ENCODE peak calls at places on chromosomes 16 and 17, in nine cellular contexts. D is BE2C, X is HFFc6, P is heart left ventricle, V is dorsolateral prefrontal cortex, H is cardiac fibroblast, S is endothelial cell, U is kidney epithelial cell, A is RWPE1. Y is an unnamed sample.

GRCh38 chr17:82236142-82236971 is 7.5 kb downstream of the SLC16A3 start:
- DNase-seq in D (peak), X (no peak), P (peak), V (peak), H (peak), S (peak), U (no peak), A (no peak), Y (peak)

GRCh38 chr17:37676115-37676925 is 33.1 kb upstream of the DDX52 start:
- DNase-seq in D (no peak), X (no peak), P (no peak), V (no peak), H (peak), S (no peak), U (peak), A (no peak), Y (peak)

GRCh38 chr17:12256380-12256995 is 235.8 kb downstream of the MAP2K4 start:
- DNase-seq in D (peak), X (peak), P (peak), V (peak), H (peak), S (peak), U (peak), A (peak), Y (peak)

GRCh38 chr17:12928736-12929135 is 89.1 kb downstream of the ELAC2 start:
- DNase-seq in D (no peak), X (no peak), P (no peak), V (no peak), H (no peak), S (no peak), U (peak), A (no peak), Y (no peak)

GRCh38 chr17:75720656-75721462 is at the start of gene ITGB4:
- DNase-seq in D (no peak), X (no peak), P (peak), V (peak), H (no peak), S (peak), U (no peak), A (peak), Y (peak)

GRCh38 chr17:27082775-27083154 is 211.1 kb upstream of the WSB1 start:
- DNase-seq in D (no peak), X (no peak), P (no peak), V (no peak), H (no peak), S (no peak), U (no peak), A (no peak), Y (no peak)

GRCh38 chr16:90019543-90020259 is 445 bp upstream of the DBNDD1 start:
- DNase-seq in D (peak), X (peak), P (no peak), V (no peak), H (peak), S (peak), U (no peak), A (no peak), Y (peak)

GRCh38 chr17:82977586-82977985 is 101.8 kb upstream of the METRNL start:
- DNase-seq in D (no peak), X (no peak), P (no peak), V (no peak), H (no peak), S (no peak), U (no peak), A (no peak), Y (no peak)

GRCh38 chr16:4846503-4846900 is 586 bp downstream of the GLYR1 start:
- DNase-seq in D (peak), X (peak), P (peak), V (peak), H (peak), S (peak), U (no peak), A (peak), Y (peak)

GRCh38 chr16:14193316-14193871 is 122.3 kb downstream of the MRTFB start:
- DNase-seq in D (no peak), X (no peak), P (no peak), V (no peak), H (no peak), S (no peak), U (no peak), A (no peak), Y (no peak)

GRCh38 chr16:75319513-75320401 is 68.3 kb upstream of the BCAR1 start:
- DNase-seq in D (no peak), X (peak), P (no peak), V (no peak), H (peak), S (no peak), U (peak), A (no peak), Y (no peak)

GRCh38 chr17:74619077-74619673 is 4.4 kb downstream of the CD300E start:
- DNase-seq in D (no peak), X (no peak), P (no peak), V (no peak), H (peak), S (no peak), U (no peak), A (no peak), Y (no peak)

GRCh38 chr16:89453662-89454321 is 36.6 kb downstream of the ANKRD11 start:
- DNase-seq in D (no peak), X (no peak), P (peak), V (no peak), H (peak), S (peak), U (no peak), A (no peak), Y (no peak)

GRCh38 chr17:77924757-77925336 is 33.7 kb upstream of the TNRC6C start:
- DNase-seq in D (no peak), X (no peak), P (peak), V (peak), H (peak), S (no peak), U (no peak), A (no peak), Y (peak)

GRCh38 chr17:18230288-18231141 is 5.1 kb downstream of the LLGL1 start:
- DNase-seq in D (no peak), X (no peak), P (no peak), V (peak), H (no peak), S (no peak), U (no peak), A (no peak), Y (no peak)

GRCh38 chr16:79509221-79509631 is 91.3 kb downstream of the MAF start:
- DNase-seq in D (no peak), X (no peak), P (peak), V (peak), H (no peak), S (peak), U (no peak), A (no peak), Y (no peak)

DNA sequence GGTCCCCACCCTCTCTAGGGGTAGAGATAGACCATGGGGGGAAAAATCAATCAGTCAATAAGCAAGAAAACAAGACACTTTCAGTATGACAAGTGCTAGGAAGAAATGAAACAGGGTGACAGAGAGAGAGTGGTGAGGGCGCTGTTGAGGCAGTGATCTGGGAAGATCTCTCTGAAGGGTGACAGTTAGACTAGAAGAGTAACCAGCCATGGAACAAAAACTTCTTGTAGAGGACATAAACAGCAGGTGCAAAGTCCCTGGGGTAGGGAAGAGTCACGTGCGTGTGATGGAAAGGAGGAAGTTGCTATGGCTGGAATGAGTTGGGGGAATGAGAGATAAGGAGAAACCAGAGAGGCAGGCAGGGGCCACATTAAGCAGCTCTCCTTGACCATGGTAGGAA is 16.8 kb upstream of the EMP2 start:
- DNase-seq in D (no peak), X (no peak), P (no peak), V (no peak), H (no peak), S (no peak), U (no peak), A (no peak), Y (no peak)
- TF ChIP-seq CTCF in D (no peak), X (no peak), P (no peak), V (no peak), H (no peak), S (no peak), U (no peak), A (no peak), Y (no peak)

DNA sequence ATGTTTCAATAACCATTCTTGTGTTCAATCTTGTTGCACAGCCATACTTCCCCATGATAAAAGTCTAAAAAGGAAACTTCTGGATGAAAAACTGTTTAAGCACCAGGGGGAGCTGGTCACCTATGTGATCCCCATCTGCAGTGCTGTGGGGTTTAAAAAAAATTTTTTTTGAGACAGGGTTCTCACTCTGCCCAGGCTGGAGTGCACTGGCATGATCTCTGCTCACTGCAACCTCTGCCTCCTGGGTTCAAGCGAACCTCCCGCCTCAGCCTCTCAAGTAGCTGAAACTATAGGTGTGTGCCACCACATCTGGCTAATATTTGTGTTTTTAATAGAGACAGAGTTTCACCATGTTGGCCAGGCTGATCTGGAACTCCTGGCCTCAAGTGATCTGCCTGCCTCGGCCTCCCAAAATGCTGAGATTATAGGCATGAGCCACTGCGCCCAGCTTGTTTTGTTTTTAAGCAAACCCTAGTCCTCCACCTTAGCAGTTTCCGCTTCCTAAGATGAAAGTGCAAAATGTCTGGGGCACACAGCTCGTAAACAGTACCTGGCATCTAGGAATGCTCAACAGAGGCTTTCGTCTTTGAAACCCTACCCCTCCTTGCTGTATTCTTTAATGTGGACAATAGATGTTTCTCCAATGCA is 25.4 kb downstream of the DNAJA2 start:
- DNase-seq in D (peak), X (peak), P (no peak), V (no peak), H (peak), S (peak), U (no peak), A (peak), Y (peak)
- TF ChIP-seq CTCF in D (peak), X (peak), P (peak), V (peak), H (peak), S (peak), U (peak), A (peak), Y (peak)

GRCh38 chr16:58518083-58518979 is 3.0 kb downstream of the SETD6 start:
- DNase-seq in D (no peak), X (no peak), P (no peak), V (no peak), H (no peak), S (no peak), U (no peak), A (no peak), Y (no peak)

GRCh38 chr16:58516768-58517107 is 1.4 kb downstream of the SETD6 start:
- DNase-seq in D (no peak), X (no peak), P (no peak), V (no peak), H (no peak), S (no peak), U (no peak), A (no peak), Y (no peak)

GRCh38 chr16:58515125-58515870 is at the start of gene SETD6:
- DNase-seq in D (peak), X (peak), P (peak), V (peak), H (peak), S (peak), U (peak), A (peak), Y (peak)

GRCh38 chr16:58513874-58514273 is 1.4 kb upstream of the SETD6 start:
- DNase-seq in D (no peak), X (peak), P (no peak), V (no peak), H (no peak), S (no peak), U (no peak), A (no peak), Y (no peak)

GRCh38 chr16:58515871-58516767 is 802 bp downstream of the SETD6 start:
- DNase-seq in D (peak), X (no peak), P (no peak), V (no peak), H (peak), S (no peak), U (no peak), A (peak), Y (peak)
- TF ChIP-seq CTCF in D (no peak), X (no peak), P (no peak), V (no peak), H (no peak), S (no peak), U (no peak), A (no peak), Y (no peak)

GRCh38 chr16:53740933-53741531 is 37.1 kb downstream of the FTO start:
- DNase-seq in D (no peak), X (no peak), P (no peak), V (no peak), H (no peak), S (no peak), U (no peak), A (no peak), Y (no peak)

GRCh38 chr16:53744449-53744848 is 40.5 kb downstream of the FTO start:
- DNase-seq in D (no peak), X (no peak), P (no peak), V (no peak), H (no peak), S (no peak), U (no peak), A (no peak), Y (no peak)

GRCh38 chr16:53745126-53745525 is 41.2 kb downstream of the FTO start:
- DNase-seq in D (no peak), X (peak), P (no peak), V (no peak), H (peak), S (no peak), U (no peak), A (peak), Y (no peak)

GRCh38 chr16:53741546-53741945 is 37.6 kb downstream of the FTO start:
- DNase-seq in D (no peak), X (no peak), P (no peak), V (no peak), H (no peak), S (no peak), U (no peak), A (no peak), Y (no peak)

DNA sequence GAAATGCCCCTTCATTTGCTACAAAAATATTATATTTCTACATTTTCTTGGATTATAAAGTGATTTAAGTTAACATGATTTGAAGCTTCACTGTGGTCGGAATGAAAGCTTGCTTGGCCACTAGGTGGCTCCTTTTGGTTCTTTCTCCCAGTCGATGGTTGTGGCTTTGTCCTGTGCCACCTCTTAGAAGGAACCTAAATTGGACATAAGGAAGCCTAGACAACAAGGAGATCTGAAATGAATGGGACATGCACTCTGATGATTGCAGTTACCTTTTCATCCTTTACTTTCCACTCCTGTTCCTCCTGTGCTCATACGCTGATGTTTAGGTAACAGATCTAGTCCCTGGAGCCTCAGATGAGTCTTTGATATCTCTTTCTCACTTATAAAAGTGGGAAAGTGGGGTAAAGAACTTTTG is 39.2 kb downstream of the FTO start:
- DNase-seq in D (peak), X (peak), P (no peak), V (no peak), H (peak), S (peak), U (no peak), A (no peak), Y (no peak)
- TF ChIP-seq CTCF in D (peak), X (peak), P (peak), V (peak), H (peak), S (peak), U (peak), A (peak), Y (peak)